ENCODE peak calls at places on chromosomes 13 and 19, in six cellular contexts. J, W, S, C, Q and Z are unnamed samples.

GRCh38 chr13:40149611-40150283 is 494.3 kb downstream of the COG6 start:
- DNase-seq in Q (no peak), W (no peak), S (no peak), J (no peak), C (no peak), Z (no peak)

GRCh38 chr19:3834349-3835054 is 34.3 kb downstream of the ZFR2 start:
- DNase-seq in J (no peak), Q (no peak), W (no peak), S (no peak), C (no peak), Z (no peak)

GRCh38 chr19:1460033-1460995 is 10.4 kb downstream of the APC2 start:
- DNase-seq in S (no peak), C (no peak), J (no peak), Q (no peak), W (no peak), Z (no peak)

GRCh38 chr19:17281391-17282304 is at the start of gene ANKLE1:
- DNase-seq in Q (no peak), W (no peak), J (peak), C (no peak), S (peak), Z (no peak)

GRCh38 chr13:52452470-52452869 is 2.0 kb upstream of the VPS36 start:
- DNase-seq in J (no peak), Q (no peak), S (no peak), C (no peak), W (no peak), Z (no peak)

GRCh38 chr19:7199613-7200533 is 94.3 kb downstream of the INSR start:
- DNase-seq in J (no peak), W (peak), C (no peak), S (no peak), Q (no peak), Z (no peak)

GRCh38 chr19:19026299-19026971 is 6.9 kb downstream of the SUGP2 start:
- DNase-seq in C (no peak), W (no peak), J (no peak), Q (no peak), S (no peak), Z (no peak)

GRCh38 chr13:30421093-30422055 is 919 bp upstream of the UBE2L5 start:
- DNase-seq in W (peak), Q (no peak), J (peak), C (peak), S (peak), Z (no peak)